ENCODE peak calls at places on chromosomes 6 and 20, in five cellular contexts. V is cardiac muscle cell, X is stomach, D is uterus, Y is heart right ventricle. P is an unnamed sample.

GRCh38 chr6:16318538-16318937 is 80.2 kb downstream of the GMPR start:
- DNase-seq in V (peak; percentile 43), X (no peak), D (peak; percentile 34), Y (no peak), P (no peak)

GRCh38 chr20:13788167-13788834 is 3.5 kb downstream of the NDUFAF5 start:
- DNase-seq in V (peak; percentile 68), X (peak; percentile 39), D (no peak), Y (no peak), P (no peak)

GRCh38 chr20:57653546-57653900 is 33.3 kb upstream of the ZBP1 start:
- DNase-seq in V (no peak), X (no peak), D (no peak), Y (no peak), P (no peak)

GRCh38 chr20:19986419-19986818 is 30.7 kb upstream of the NAA20 start:
- DNase-seq in V (peak; percentile 63), X (no peak), D (peak; percentile 71), Y (no peak), P (no peak)

GRCh38 chr6:367891-368630 is 23.5 kb upstream of the IRF4 start:
- DNase-seq in V (no peak), X (no peak), D (no peak), Y (no peak), P (no peak)

GRCh38 chr20:54027704-54028103 is 42.7 kb downstream of the BCAS1 start:
- DNase-seq in V (no peak), X (no peak), D (no peak), Y (no peak), P (no peak)

GRCh38 chr20:49573900-49574416 is 6.0 kb upstream of the PTGIS start:
- DNase-seq in V (peak; percentile 46), X (no peak), D (peak; percentile 44), Y (no peak), P (no peak)

GRCh38 chr20:56003966-56004365 is 1.4 kb downstream of the CBLN4 start:
- DNase-seq in V (no peak), X (no peak), D (no peak), Y (no peak), P (no peak)

GRCh38 chr6:89432875-89433636 is at the start of gene ANKRD6:
- DNase-seq in V (peak; percentile 67), X (peak; percentile 89), D (peak; percentile 65), Y (peak; percentile 83), P (peak; percentile 8)
- H3K27ac ChIP-seq in V (no peak within 1 kb of the TSS), X (no peak within 1 kb of the TSS), D (peak within 1 kb of the TSS; percentile 76), Y (no peak within 1 kb of the TSS), P (no peak within 1 kb of the TSS)

DNA sequence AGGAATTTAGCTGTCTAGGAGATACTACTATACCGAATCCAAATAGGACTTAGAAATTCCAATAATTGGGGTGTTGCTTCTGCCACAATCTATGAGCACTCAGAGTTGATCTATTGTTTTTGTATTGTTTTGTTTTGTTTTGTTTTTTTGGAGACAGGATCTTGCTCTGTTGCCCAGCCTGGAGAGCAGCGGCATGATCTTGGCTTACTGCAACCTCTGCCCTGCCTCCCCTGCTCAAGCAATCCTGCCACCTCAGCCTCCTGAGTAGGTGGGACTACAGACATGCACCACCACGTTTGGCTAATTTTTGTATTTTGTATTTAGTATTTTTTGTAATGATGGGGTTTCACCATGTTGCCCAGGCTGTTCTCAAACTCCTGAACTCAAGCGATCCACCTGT is 7.4 kb downstream of the ACSS2 start:
- DNase-seq in V (no peak), X (no peak), D (no peak), Y (no peak), P (no peak)
- H3K27ac ChIP-seq in V (no peak overlapping the region), X (peak overlapping the region; percentile 75), D (no peak overlapping the region), Y (no peak overlapping the region), P (no peak overlapping the region)

GRCh38 chr20:1943267-1944002 is 48.2 kb downstream of the SIRPA start:
- DNase-seq in V (no peak), X (no peak), D (no peak), Y (no peak), P (no peak)
- H3K27ac ChIP-seq in V (no peak overlapping the region), X (peak overlapping the region; percentile 69), D (no peak overlapping the region), Y (no peak overlapping the region), P (no peak overlapping the region)

GRCh38 chr20:8390500-8390899 is 258.4 kb downstream of the PLCB1 start:
- DNase-seq in V (no peak), X (no peak), D (no peak), Y (no peak), P (no peak)

GRCh38 chr20:8398289-8399051 is 266.4 kb downstream of the PLCB1 start:
- DNase-seq in V (no peak), X (no peak), D (no peak), Y (no peak), P (no peak)

GRCh38 chr20:8393356-8393755 is 261.3 kb downstream of the PLCB1 start:
- DNase-seq in V (no peak), X (no peak), D (no peak), Y (no peak), P (no peak)

GRCh38 chr20:8389381-8390368 is 257.6 kb downstream of the PLCB1 start:
- DNase-seq in V (peak; percentile 80), X (no peak), D (no peak), Y (no peak), P (peak; percentile 9)

GRCh38 chr20:8394308-8394945 is 262.4 kb downstream of the PLCB1 start:
- DNase-seq in V (peak; percentile 72), X (no peak), D (no peak), Y (no peak), P (no peak)
- H3K27ac ChIP-seq in V (no peak overlapping the region), X (no peak overlapping the region), D (no peak overlapping the region), Y (no peak overlapping the region), P (no peak overlapping the region)

DNA sequence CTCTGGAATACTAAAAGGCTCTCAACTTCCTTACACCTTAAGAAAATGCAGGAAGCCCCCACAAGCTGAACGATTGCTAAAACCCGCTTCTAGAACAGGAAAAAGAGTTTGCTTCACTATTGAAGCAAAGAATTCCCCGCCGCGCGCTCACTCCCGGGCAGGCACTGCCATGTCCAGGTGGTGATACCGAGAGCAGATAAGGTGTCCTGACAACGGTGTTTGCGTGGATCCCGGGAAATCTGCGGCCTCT is 1.1 kb downstream of the RRAGD start:
- DNase-seq in V (no peak), X (peak; percentile 27), D (peak; percentile 20), Y (no peak), P (no peak)
- H3K27ac ChIP-seq in V (peak overlapping the region; percentile 94), X (peak overlapping the region; percentile 72), D (no peak overlapping the region), Y (peak overlapping the region; percentile 88), P (peak overlapping the region; percentile 85)

DNA sequence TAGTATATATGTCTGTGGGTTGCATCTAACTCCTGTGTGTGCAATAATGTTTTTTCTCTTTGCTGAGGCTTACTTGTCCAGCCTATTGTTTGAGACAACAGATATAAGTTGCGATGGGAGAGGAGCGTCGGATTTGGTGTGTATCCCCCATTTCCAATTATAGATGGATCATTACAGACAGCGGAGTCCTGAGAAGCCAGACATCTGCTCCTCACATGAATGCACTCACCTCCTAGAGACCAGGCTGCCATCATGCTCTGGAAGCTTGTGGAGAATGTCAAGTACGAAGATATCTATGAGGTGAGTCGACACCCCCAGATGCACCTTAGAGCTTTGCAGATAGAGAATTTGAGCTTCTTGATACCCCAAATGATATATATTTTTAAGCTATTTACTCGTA is at the start of gene TFAP2B:
- DNase-seq in V (no peak), X (no peak), D (no peak), Y (no peak), P (no peak)
- H3K27ac ChIP-seq in V (no peak within 1 kb of the TSS), X (no peak within 1 kb of the TSS), D (no peak within 1 kb of the TSS), Y (no peak within 1 kb of the TSS), P (no peak within 1 kb of the TSS)

GRCh38 chr6:125746019-125746414 is 3.4 kb upstream of the HEY2 start:
- DNase-seq in V (no peak), X (no peak), D (no peak), Y (no peak), P (no peak)
- H3K27ac ChIP-seq in V (no peak overlapping the region), X (peak overlapping the region; percentile 76), D (peak overlapping the region; percentile 16), Y (peak overlapping the region; percentile 97), P (peak overlapping the region; percentile 92)

GRCh38 chr6:108446629-108447150 is 114.0 kb upstream of the FOXO3 start:
- DNase-seq in V (no peak), X (no peak), D (no peak), Y (no peak), P (no peak)
- H3K27ac ChIP-seq in V (no peak overlapping the region), X (no peak overlapping the region), D (no peak overlapping the region), Y (no peak overlapping the region), P (no peak overlapping the region)

GRCh38 chr6:154550778-154551177 is 40.3 kb upstream of the CNKSR3 start:
- DNase-seq in V (no peak), X (no peak), D (no peak), Y (no peak), P (no peak)

GRCh38 chr6:154558984-154559383 is 48.5 kb upstream of the CNKSR3 start:
- DNase-seq in V (no peak), X (no peak), D (no peak), Y (no peak), P (no peak)

GRCh38 chr6:154549179-154549578 is 38.7 kb upstream of the CNKSR3 start:
- DNase-seq in V (no peak), X (no peak), D (no peak), Y (no peak), P (no peak)

GRCh38 chr6:154558513-154558912 is 48.0 kb upstream of the CNKSR3 start:
- DNase-seq in V (no peak), X (no peak), D (no peak), Y (no peak), P (no peak)

GRCh38 chr6:154555075-154555677 is 44.7 kb upstream of the CNKSR3 start:
- DNase-seq in V (no peak), X (no peak), D (no peak), Y (no peak), P (no peak)
- H3K27ac ChIP-seq in V (no peak overlapping the region), X (no peak overlapping the region), D (no peak overlapping the region), Y (no peak overlapping the region), P (no peak overlapping the region)

GRCh38 chr6:137754366-137754765 is 112.7 kb upstream of the TNFAIP3 start:
- DNase-seq in V (no peak), X (no peak), D (no peak), Y (no peak), P (no peak)
- H3K27ac ChIP-seq in V (no peak overlapping the region), X (no peak overlapping the region), D (no peak overlapping the region), Y (no peak overlapping the region), P (no peak overlapping the region)